ENCODE peak calls at places on chromosome 16, in five cellular contexts. J, N, W, U and V are unnamed samples.
A peak's percentile ranks its signal among the peaks of the same experiment; 100 is the strongest.

GRCh38 chr16:29820271-29820701 is at the start of gene MVP:
- DNase-seq in W (no peak), U (no peak), N (no peak), J (peak; percentile 72), V (peak; percentile 63)

GRCh38 chr16:3960049-3960809 is 79.7 kb upstream of the CREBBP start:
- DNase-seq in N (peak; percentile 42), J (no peak), W (no peak), U (no peak), V (no peak)

GRCh38 chr16:7392206-7392605 is 59.6 kb downstream of the RBFOX1 start:
- DNase-seq in N (no peak), W (no peak), J (no peak), U (no peak), V (no peak)

GRCh38 chr16:66357523-66357928 is 9.0 kb upstream of the CDH5 start:
- DNase-seq in W (peak; percentile 27), J (peak; percentile 84), N (peak; percentile 73), U (peak; percentile 2), V (peak; percentile 96)

GRCh38 chr16:69031877-69032301 is 73.6 kb upstream of the HAS3 start:
- DNase-seq in W (no peak), N (no peak), U (no peak), J (no peak), V (no peak)

GRCh38 chr16:57955572-57955971 is 15.4 kb downstream of the CNGB1 start:
- DNase-seq in W (no peak), U (no peak), J (no peak), N (no peak), V (no peak)

GRCh38 chr16:67923414-67924127 is 8.1 kb downstream of the CTRL start:
- DNase-seq in W (no peak), N (no peak), U (no peak), J (no peak), V (no peak)

GRCh38 chr16:75593825-75594820 is 27.9 kb downstream of the GABARAPL2 start:
- DNase-seq in U (no peak), N (no peak), J (peak; percentile 40), W (no peak), V (peak; percentile 95)

GRCh38 chr16:87420401-87421368 is 28.5 kb downstream of the MAP1LC3B start:
- DNase-seq in J (no peak), W (no peak), N (no peak), U (no peak), V (no peak)

GRCh38 chr16:21646721-21647561 is 5.5 kb downstream of the IGSF6 start:
- DNase-seq in J (peak; percentile 86), N (no peak), W (peak; percentile 61), U (peak; percentile 42), V (no peak)